ENCODE peak calls at places on chromosomes 16 and 17, in seven cellular contexts. O, X, U, Y, T, K and M are unnamed samples.
A peak's percentile ranks its signal among the peaks of the same experiment; 100 is the strongest.

GRCh38 chr16:24005577-24005976 is 169.8 kb downstream of the PRKCB start:
- DNase-seq in X (no peak), Y (no peak), O (no peak), U (no peak), T (no peak), K (no peak), M (no peak)

GRCh38 chr17:37885136-37885535 is 39.1 kb upstream of the TBC1D3K start:
- DNase-seq in O (no peak), X (no peak), Y (no peak), U (no peak), T (no peak), K (no peak), M (no peak)

GRCh38 chr16:62967606-62968005 is 931.4 kb upstream of the CDH8 start:
- DNase-seq in X (no peak), U (no peak), K (no peak), Y (no peak), T (no peak), O (no peak), M (no peak)

GRCh38 chr17:45265823-45266222 is 3.9 kb upstream of the SPATA32 start:
- DNase-seq in O (peak; percentile 78), U (no peak), T (no peak), Y (no peak), X (no peak), K (no peak), M (no peak)

GRCh38 chr17:14790518-14790917 is 474.6 kb downstream of the PMP22 start:
- DNase-seq in O (peak; percentile 70), Y (no peak), X (no peak), K (no peak), T (no peak), U (no peak), M (no peak)

GRCh38 chr17:48333034-48333491 is 97.0 kb downstream of the SKAP1 start:
- DNase-seq in X (no peak), U (no peak), K (no peak), O (peak; percentile 51), T (no peak), Y (no peak), M (no peak)

GRCh38 chr17:20203021-20203420 is 193.9 kb downstream of the SPECC1 start:
- DNase-seq in Y (no peak), K (no peak), U (no peak), X (no peak), O (no peak), T (no peak), M (no peak)

GRCh38 chr16:68372806-68373205 is 62.0 kb downstream of the PRMT7 start:
- DNase-seq in U (no peak), X (no peak), Y (no peak), O (no peak), T (no peak), K (no peak), M (no peak)

GRCh38 chr16:49456763-49457162 is 83.2 kb downstream of the C16orf78 start:
- DNase-seq in X (no peak), U (no peak), O (no peak), Y (no peak), T (no peak), K (peak; percentile 69), M (no peak)

GRCh38 chr17:75738218-75738802 is 17.1 kb downstream of the ITGB4 start:
- DNase-seq in O (no peak), X (no peak), U (peak; percentile 61), K (no peak), Y (no peak), T (no peak), M (no peak)

GRCh38 chr16:57273826-57274225 is 10.6 kb downstream of the PLLP start:
- DNase-seq in Y (no peak), K (no peak), U (no peak), X (no peak), T (no peak), O (no peak), M (no peak)

GRCh38 chr17:3845361-3845753 is 689 bp downstream of the NCBP3 start:
- DNase-seq in T (no peak), X (no peak), O (peak; percentile 8), Y (peak; percentile 25), K (no peak), U (peak; percentile 66), M (no peak)

GRCh38 chr16:50615891-50616290 is 65.2 kb downstream of the SNX20 start:
- DNase-seq in Y (no peak), K (no peak), T (no peak), X (no peak), O (peak; percentile 52), U (no peak), M (no peak)

GRCh38 chr16:74107795-74108610 is 188.6 kb upstream of the PSMD7 start:
- DNase-seq in X (peak; percentile 63), O (peak; percentile 37), T (no peak), K (no peak), Y (no peak), U (peak; percentile 20), M (peak; percentile 59)

GRCh38 chr17:11031787-11032186 is 193.9 kb upstream of the PIRT start:
- DNase-seq in X (no peak), K (peak; percentile 29), Y (no peak), U (no peak), T (no peak), O (no peak), M (peak; percentile 4)

GRCh38 chr16:4558026-4558425 is 1.9 kb downstream of the C16orf96 start:
- DNase-seq in Y (no peak), O (no peak), X (no peak), K (no peak), T (no peak), U (no peak), M (peak; percentile 57)

DNA sequence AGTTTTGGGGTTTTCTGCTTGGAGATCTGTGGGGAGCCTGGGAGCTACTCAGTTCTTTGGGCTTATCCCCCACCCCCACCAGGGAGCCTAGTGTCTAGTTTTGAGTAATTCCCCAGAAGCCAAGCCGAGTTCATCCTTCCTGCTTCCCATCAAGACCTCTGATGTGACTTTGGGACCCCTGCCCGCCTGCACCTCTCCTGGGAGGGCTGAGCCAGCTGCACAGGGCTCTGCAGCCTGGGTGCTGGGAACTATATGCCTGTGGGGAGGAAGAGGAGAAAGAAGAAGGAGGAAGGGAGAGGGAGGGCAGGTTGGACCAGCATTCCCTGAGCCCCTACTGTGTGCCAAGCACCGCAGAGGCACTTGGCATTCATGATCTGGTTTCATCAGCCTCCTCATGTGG is 178.9 kb downstream of the TMEM132E start:
- DNase-seq in X (no peak), K (peak; percentile 59), T (no peak), U (no peak), O (no peak), Y (no peak), M (no peak)
- TF ChIP-seq CTCF in X (no peak), K (no peak), T (no peak), U (no peak), O (no peak), Y (no peak), M (no peak)

GRCh38 chr16:31712064-31712540 is 161.5 kb upstream of the ZNF267 start:
- DNase-seq in U (no peak), Y (no peak), O (no peak), X (no peak), K (peak; percentile 74), T (no peak), M (no peak)

GRCh38 chr16:31710880-31711279 is 162.7 kb upstream of the ZNF267 start:
- DNase-seq in X (no peak), O (no peak), Y (no peak), T (no peak), U (no peak), K (no peak), M (no peak)

GRCh38 chr16:31713071-31713944 is 160.3 kb upstream of the ZNF267 start:
- DNase-seq in X (peak; percentile 96), Y (peak; percentile 80), K (peak; percentile 98), O (peak; percentile 92), T (peak; percentile 94), U (peak; percentile 92), M (peak; percentile 90)

GRCh38 chr16:31710134-31710533 is 163.5 kb upstream of the ZNF267 start:
- DNase-seq in X (no peak), O (no peak), K (no peak), U (no peak), T (no peak), Y (no peak), M (no peak)

DNA sequence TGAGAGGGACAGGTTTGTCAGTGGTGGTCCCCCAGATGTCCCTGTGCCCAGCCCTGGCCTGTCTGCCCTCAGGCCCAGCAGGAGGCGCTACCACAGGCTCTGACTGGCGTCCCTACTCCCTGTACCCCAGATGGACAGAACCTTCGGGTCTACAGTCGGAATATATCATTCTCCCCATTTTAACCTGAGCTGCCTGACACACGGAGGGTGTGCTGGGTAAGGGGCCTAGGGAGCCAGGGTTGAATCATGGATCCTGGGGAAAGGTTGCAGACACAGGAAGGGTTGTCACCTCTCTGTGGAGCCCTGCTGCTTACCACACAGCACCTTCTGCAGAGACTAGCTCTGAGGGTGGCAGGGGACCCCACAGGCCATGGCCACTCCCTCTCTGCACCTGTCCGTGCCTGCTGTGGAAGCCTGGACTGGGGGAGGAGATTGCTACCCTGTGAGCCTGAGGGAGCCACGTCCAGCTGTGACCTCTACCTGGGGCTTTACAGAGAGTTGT is 162.2 kb upstream of the ZNF267 start:
- DNase-seq in X (no peak), Y (no peak), K (no peak), O (no peak), U (no peak), T (no peak), M (no peak)
- TF ChIP-seq CTCF in X (no peak), Y (no peak), K (no peak), O (no peak), U (no peak), T (no peak), M (no peak)

GRCh38 chr16:89056592-89056991 is 37.1 kb upstream of the ACSF3 start:
- DNase-seq in X (no peak), T (no peak), O (no peak), U (no peak), Y (no peak), K (no peak), M (no peak)

GRCh38 chr16:89057738-89058137 is 35.9 kb upstream of the ACSF3 start:
- DNase-seq in O (no peak), X (no peak), K (no peak), Y (no peak), T (no peak), U (no peak), M (no peak)

GRCh38 chr16:89061086-89061485 is 32.6 kb upstream of the ACSF3 start:
- DNase-seq in Y (no peak), X (no peak), O (no peak), K (no peak), T (no peak), U (no peak), M (no peak)

GRCh38 chr16:89060207-89060794 is 33.4 kb upstream of the ACSF3 start:
- DNase-seq in K (no peak), O (no peak), U (peak; percentile 86), T (no peak), Y (peak; percentile 55), X (no peak), M (no peak)

GRCh38 chr16:89058812-89059211 is 34.8 kb upstream of the ACSF3 start:
- DNase-seq in K (no peak), Y (no peak), X (no peak), T (no peak), U (no peak), O (no peak), M (no peak)
- TF ChIP-seq CTCF in K (no peak), Y (no peak), X (no peak), T (no peak), U (no peak), O (no peak), M (no peak)

GRCh38 chr16:6976716-6977115 is 355.9 kb upstream of the RBFOX1 start:
- DNase-seq in U (no peak), T (no peak), O (no peak), Y (no peak), X (no peak), K (no peak), M (no peak)
- TF ChIP-seq CTCF in U (no peak), T (no peak), O (no peak), Y (no peak), X (no peak), K (no peak), M (no peak)